ENCODE peak calls at places on chromosomes 16 and 17, in seven cellular contexts. D, B, U, F, L, V and C are unnamed samples.

GRCh38 chr17:55117063-55117611 is 147.6 kb upstream of the HLF start:
- DNase-seq in D (no peak), B (peak; percentile 51), U (no peak), F (no peak), L (no peak), V (no peak), C (peak; percentile 9)

GRCh38 chr17:38454528-38454927 is 26.3 kb downstream of the ARHGAP23 start:
- DNase-seq in D (peak; percentile 67), B (peak; percentile 75), U (no peak), F (peak; percentile 80), L (no peak), V (peak; percentile 73), C (peak; percentile 72)

GRCh38 chr16:68866933-68867332 is 23.6 kb downstream of the TANGO6 start:
- DNase-seq in D (no peak), B (no peak), U (peak; percentile 25), F (no peak), L (no peak), V (no peak), C (no peak)

GRCh38 chr17:40018211-40019121 is 3.2 kb downstream of the CSF3 start:
- DNase-seq in D (no peak), B (peak; percentile 76), U (no peak), F (no peak), L (no peak), V (peak; percentile 87), C (no peak)

GRCh38 chr17:31571124-31571892 is 179.8 kb downstream of the RAB11FIP4 start:
- DNase-seq in D (peak; percentile 39), B (peak; percentile 96), U (no peak), F (peak; percentile 93), L (no peak), V (peak; percentile 94), C (no peak)

GRCh38 chr16:68969338-68969737 is 126.0 kb downstream of the TANGO6 start:
- DNase-seq in D (no peak), B (no peak), U (no peak), F (no peak), L (no peak), V (no peak), C (no peak)

GRCh38 chr17:14833201-14833773 is 431.8 kb downstream of the PMP22 start:
- DNase-seq in D (no peak), B (peak; percentile 72), U (no peak), F (peak; percentile 89), L (no peak), V (no peak), C (peak; percentile 89)

GRCh38 chr16:84379731-84380369 is 11.5 kb downstream of the ATP2C2 start:
- DNase-seq in D (no peak), B (no peak), U (no peak), F (no peak), L (no peak), V (no peak), C (peak; percentile 52)

GRCh38 chr17:74633261-74633783 is 9.8 kb upstream of the CD300E start:
- DNase-seq in D (peak; percentile 44), B (no peak), U (no peak), F (no peak), L (no peak), V (no peak), C (no peak)

GRCh38 chr17:64984776-64985521 is 65.7 kb upstream of the LRRC37A3 start:
- DNase-seq in D (peak; percentile 30), B (peak; percentile 34), U (no peak), F (peak; percentile 72), L (peak; percentile 32), V (no peak), C (peak; percentile 45)

GRCh38 chr16:58085171-58085570 is 44.0 kb downstream of the CFAP20 start:
- DNase-seq in D (no peak), B (no peak), U (no peak), F (no peak), L (no peak), V (no peak), C (no peak)

GRCh38 chr16:58054289-58054688 is 28.7 kb downstream of the MMP15 start:
- DNase-seq in D (no peak), B (no peak), U (no peak), F (no peak), L (no peak), V (no peak), C (no peak)

GRCh38 chr17:78966123-78966813 is 13.5 kb downstream of the LGALS3BP start:
- DNase-seq in D (no peak), B (no peak), U (no peak), F (no peak), L (no peak), V (peak; percentile 69), C (no peak)